ENCODE peak calls at places on chromosomes 11 and 22, in ten cellular contexts. A is activated effector memory CD4-positive, alpha-beta T cell treated with anti-CD3 and anti-CD28 coated beads, Interleukin-2, amount 50 U/mL, for 16 hours; B is mucosa of gallbladder; U is GM04503; T is iPS-NIHi11; S is NCI-H2081; R is activated T-helper 9 cell treated with anti-CD3 and anti-CD28 coated beads, Interleukin-2, amount 50 U/mL, for 16 hours; N is NCI-H1092 treated with DMSO at 0.1 percent for 48 hours; C is stimulated activated CD4-positive, alpha-beta T cell treated with anti-CD3 and anti-CD28 coated beads, Interleukin-1b, Interleukin-23, amount 100 ng/mL, for 24 hours; V is iris pigment epithelial cell. Y is an unnamed sample.

GRCh38 chr11:102368472-102368871 is 21.5 kb downstream of the BIRC2 start:
- DNase-seq in A (no peak), B (no peak), U (no peak), T (no peak), S (no peak), R (no peak), N (no peak), C (no peak), V (no peak), Y (no peak)

GRCh38 chr11:17258670-17259069 is 17.9 kb upstream of the NUCB2 start:
- DNase-seq in A (no peak), B (no peak), U (no peak), T (no peak), S (no peak), R (no peak), N (no peak), C (no peak), V (no peak), Y (no peak)

GRCh38 chr22:37324340-37325023 is 42.2 kb downstream of the CYTH4 start:
- DNase-seq in A (no peak), B (no peak), U (no peak), T (peak), S (no peak), R (no peak), N (no peak), C (no peak), V (no peak), Y (peak)

GRCh38 chr11:68471360-68472340 is 11.1 kb downstream of the PPP6R3 start:
- DNase-seq in A (peak), B (no peak), U (peak), T (no peak), S (no peak), R (peak), N (no peak), C (peak), V (peak), Y (no peak)

GRCh38 chr11:125750629-125751028 is 4.5 kb downstream of the PATE1 start:
- DNase-seq in A (no peak), B (no peak), U (no peak), T (peak), S (no peak), R (no peak), N (no peak), C (no peak), V (no peak), Y (no peak)

GRCh38 chr11:68659158-68659921 is 25.0 kb upstream of the GAL start:
- DNase-seq in A (peak), B (peak), U (peak), T (peak), S (peak), R (no peak), N (peak), C (no peak), V (peak), Y (no peak)

GRCh38 chr11:58513747-58514367 is 6.0 kb upstream of the OR5B21 start:
- DNase-seq in A (no peak), B (peak), U (peak), T (peak), S (peak), R (no peak), N (peak), C (no peak), V (peak), Y (peak)

GRCh38 chr22:37304595-37305343 is 22.5 kb downstream of the CYTH4 start:
- DNase-seq in A (no peak), B (no peak), U (no peak), T (peak), S (no peak), R (no peak), N (no peak), C (no peak), V (peak), Y (no peak)

GRCh38 chr11:111418436-111418787 is 39.3 kb upstream of the POU2AF1 start:
- DNase-seq in A (no peak), B (no peak), U (no peak), T (no peak), S (no peak), R (no peak), N (no peak), C (no peak), V (no peak), Y (no peak)

GRCh38 chr11:104134760-104135159 is 29.2 kb downstream of the PDGFD start:
- DNase-seq in A (no peak), B (no peak), U (peak), T (no peak), S (no peak), R (no peak), N (no peak), C (no peak), V (peak), Y (no peak)